ENCODE peak calls at places on chromosomes 5 and 9, in six cellular contexts. C, O, K, R, S and D are unnamed samples.

GRCh38 chr5:96933764-96934163 is 2.1 kb upstream of the LNPEP start:
- DNase-seq in C (no peak), O (peak), K (no peak), R (no peak), S (no peak), D (no peak)

GRCh38 chr5:158832736-158833135 is 267.0 kb downstream of the EBF1 start:
- DNase-seq in C (no peak), O (no peak), K (no peak), R (no peak), S (no peak), D (peak)

GRCh38 chr5:38330207-38330606 is 71.8 kb downstream of the EGFLAM start:
- DNase-seq in C (no peak), O (peak), K (no peak), R (no peak), S (no peak), D (no peak)

GRCh38 chr5:65775476-65775875 is 53.5 kb downstream of the NLN start:
- DNase-seq in C (no peak), O (no peak), K (no peak), R (no peak), S (no peak), D (no peak)

GRCh38 chr5:83877911-83878706 is 157.5 kb upstream of the HAPLN1 start:
- DNase-seq in C (peak), O (no peak), K (no peak), R (no peak), S (no peak), D (no peak)

GRCh38 chr5:177466861-177467260 is 6.6 kb downstream of the DBN1 start:
- DNase-seq in C (no peak), O (no peak), K (no peak), R (no peak), S (no peak), D (no peak)

GRCh38 chr9:113376634-113377531 is at the start of gene HDHD3:
- DNase-seq in C (peak), O (peak), K (peak), R (peak), S (peak), D (peak)

GRCh38 chr5:6496207-6496584 is 47.5 kb downstream of the UBE2QL1 start:
- DNase-seq in C (no peak), O (no peak), K (peak), R (peak), S (peak), D (no peak)

GRCh38 chr5:36619012-36619635 is 12.7 kb downstream of the SLC1A3 start:
- DNase-seq in C (no peak), O (no peak), K (no peak), R (no peak), S (no peak), D (peak)